ENCODE peak calls at places on chromosomes 5 and 9, in seven cellular contexts. L is neural crest cell, X is heart right ventricle, J is psoas muscle, Q is osteoblast, C is thyroid gland, G is cardiac fibroblast. B is an unnamed sample.

GRCh38 chr5:92580814-92581213 is 1000.2 kb downstream of the NR2F1-AS1 start:
- DNase-seq in L (no peak), X (no peak), J (no peak), Q (no peak), C (no peak), G (no peak), B (no peak)

GRCh38 chr5:40669606-40670005 is 10.1 kb upstream of the PTGER4 start:
- DNase-seq in L (no peak), X (no peak), J (no peak), Q (no peak), C (no peak), G (no peak), B (no peak)

GRCh38 chr5:81848368-81848767 is 97.5 kb upstream of the SSBP2 start:
- DNase-seq in L (no peak), X (no peak), J (no peak), Q (no peak), C (peak), G (peak), B (no peak)

GRCh38 chr5:120769291-120769872 is 305.3 kb downstream of the PRR16 start:
- DNase-seq in L (no peak), X (no peak), J (no peak), Q (no peak), C (no peak), G (peak), B (no peak)

GRCh38 chr9:114694146-114694545 is 12.2 kb upstream of the TEX48 start:
- DNase-seq in L (no peak), X (no peak), J (no peak), Q (no peak), C (no peak), G (no peak), B (no peak)

GRCh38 chr5:111530298-111530740 is 18.0 kb upstream of the STARD4 start:
- DNase-seq in L (no peak), X (peak), J (peak), Q (peak), C (peak), G (peak), B (no peak)

GRCh38 chr5:99911971-99912370 is 623.2 kb upstream of the FAM174A start:
- DNase-seq in L (no peak), X (no peak), J (no peak), Q (no peak), C (no peak), G (no peak), B (no peak)

GRCh38 chr9:123157216-123157615 is 111.2 kb downstream of the STRBP start:
- DNase-seq in L (no peak), X (no peak), J (no peak), Q (no peak), C (no peak), G (peak), B (no peak)

GRCh38 chr9:136808075-136808780 is 480 bp downstream of the RABL6 start:
- DNase-seq in L (no peak), X (no peak), J (no peak), Q (peak), C (no peak), G (no peak), B (no peak)

GRCh38 chr9:127982912-127983311 is 2.1 kb upstream of the EEIG1 start:
- DNase-seq in L (no peak), X (no peak), J (no peak), Q (peak), C (no peak), G (no peak), B (no peak)

GRCh38 chr9:83296123-83296522 is 233.2 kb upstream of the RASEF start:
- DNase-seq in L (no peak), X (no peak), J (no peak), Q (no peak), C (no peak), G (no peak), B (no peak)

GRCh38 chr9:2859776-2860379 is 16.0 kb upstream of the PUM3 start:
- DNase-seq in L (peak), X (peak), J (peak), Q (peak), C (peak), G (peak), B (peak)
- TF ChIP-seq CTCF in L (peak), X (peak), J (peak), Q (peak), C (peak), G (peak), B (peak)

GRCh38 chr9:124882221-124882620 is 20.3 kb downstream of the ARPC5L start:
- DNase-seq in L (no peak), X (no peak), J (no peak), Q (peak), C (no peak), G (no peak), B (no peak)

GRCh38 chr9:124878518-124878917 is 16.6 kb downstream of the ARPC5L start:
- DNase-seq in L (no peak), X (no peak), J (no peak), Q (peak), C (no peak), G (no peak), B (no peak)

GRCh38 chr9:124881138-124881743 is 19.3 kb downstream of the ARPC5L start:
- DNase-seq in L (no peak), X (no peak), J (no peak), Q (peak), C (no peak), G (no peak), B (no peak)

GRCh38 chr9:124879226-124879625 is 17.3 kb downstream of the ARPC5L start:
- DNase-seq in L (no peak), X (no peak), J (no peak), Q (no peak), C (no peak), G (no peak), B (no peak)

DNA sequence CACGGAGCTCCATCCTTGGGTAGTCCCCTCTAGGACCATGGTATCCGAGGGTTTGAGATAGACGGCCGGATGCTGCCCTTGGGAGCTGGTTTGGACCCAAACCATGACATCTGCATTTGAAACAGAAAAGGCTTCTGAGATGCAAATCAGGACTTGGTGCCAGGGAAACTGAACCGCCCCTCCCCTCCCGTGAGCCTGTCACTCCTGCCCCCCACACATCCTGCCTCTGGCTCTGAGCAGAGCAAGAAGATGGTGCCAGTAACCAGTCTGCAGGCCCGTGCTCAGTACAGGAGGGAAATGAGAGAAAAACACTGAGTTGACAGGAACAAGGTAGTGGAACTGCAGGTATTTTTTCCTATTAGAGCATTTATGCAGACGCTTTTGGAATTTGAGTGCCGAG is 18.6 kb downstream of the ARPC5L start:
- DNase-seq in L (no peak), X (no peak), J (no peak), Q (peak), C (no peak), G (no peak), B (no peak)
- TF ChIP-seq CTCF in L (no peak), X (no peak), J (no peak), Q (no peak), C (no peak), G (no peak), B (no peak)

GRCh38 chr9:76200730-76201129 is 193.5 kb downstream of the RFK start:
- DNase-seq in L (no peak), X (no peak), J (no peak), Q (no peak), C (peak), G (no peak), B (no peak)

GRCh38 chr9:76200315-76200714 is 193.9 kb downstream of the RFK start:
- DNase-seq in L (no peak), X (no peak), J (no peak), Q (no peak), C (no peak), G (peak), B (no peak)

GRCh38 chr9:76194896-76195295 is 199.3 kb downstream of the RFK start:
- DNase-seq in L (no peak), X (no peak), J (no peak), Q (no peak), C (no peak), G (peak), B (no peak)

GRCh38 chr9:76203373-76203772 is 190.9 kb downstream of the RFK start:
- DNase-seq in L (no peak), X (no peak), J (no peak), Q (no peak), C (peak), G (no peak), B (no peak)

DNA sequence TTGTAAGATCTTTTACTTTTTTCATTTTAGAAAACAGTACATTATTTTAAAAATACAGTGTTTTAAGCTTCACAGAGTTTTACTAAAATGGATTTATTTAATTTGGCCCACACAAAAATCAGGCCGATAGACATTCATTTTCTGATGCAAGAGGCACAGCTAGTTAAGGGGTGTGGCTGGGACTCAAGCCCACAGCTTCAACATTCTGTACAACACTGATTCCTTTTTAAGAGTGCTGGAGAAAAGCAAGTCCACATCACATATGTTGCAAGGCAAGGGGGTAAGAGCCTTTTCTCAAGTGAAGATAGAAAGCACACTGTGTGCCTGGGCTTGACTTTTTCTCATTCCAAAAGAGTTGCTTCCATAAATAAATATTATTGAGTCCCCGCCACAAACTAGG is 195.9 kb downstream of the RFK start:
- DNase-seq in L (no peak), X (no peak), J (no peak), Q (no peak), C (no peak), G (peak), B (no peak)
- TF ChIP-seq CTCF in L (no peak), X (no peak), J (no peak), Q (no peak), C (no peak), G (no peak), B (no peak)

GRCh38 chr5:32270946-32271345 is 41.8 kb downstream of the MTMR12 start:
- DNase-seq in L (no peak), X (no peak), J (no peak), Q (no peak), C (peak), G (no peak), B (no peak)
- TF ChIP-seq CTCF in L (no peak), X (no peak), J (no peak), Q (no peak), C (no peak), G (no peak), B (no peak)

DNA sequence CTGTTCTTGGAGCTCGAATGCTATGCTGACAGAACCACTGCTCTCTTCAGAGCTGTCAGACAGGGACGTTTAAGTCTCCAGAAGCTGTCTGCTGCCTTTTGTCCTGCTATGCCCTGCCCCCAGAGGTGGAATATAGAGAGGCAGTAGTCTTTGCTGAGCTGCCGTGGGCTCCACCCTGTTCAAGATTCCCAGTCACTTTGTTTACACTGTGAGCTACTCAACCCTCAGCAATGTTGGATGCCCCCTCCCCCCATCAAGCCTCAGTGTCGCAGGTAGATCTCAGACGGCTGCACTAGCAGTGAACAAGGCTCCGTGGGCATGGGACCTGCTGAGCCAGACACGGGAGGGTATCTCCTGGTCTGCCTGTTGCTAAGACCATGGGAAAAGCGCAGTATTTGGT is 344.2 kb downstream of the TMEM161B start:
- DNase-seq in L (no peak), X (no peak), J (no peak), Q (no peak), C (no peak), G (no peak), B (no peak)
- TF ChIP-seq CTCF in L (no peak), X (no peak), J (no peak), Q (no peak), C (no peak), G (no peak), B (no peak)

DNA sequence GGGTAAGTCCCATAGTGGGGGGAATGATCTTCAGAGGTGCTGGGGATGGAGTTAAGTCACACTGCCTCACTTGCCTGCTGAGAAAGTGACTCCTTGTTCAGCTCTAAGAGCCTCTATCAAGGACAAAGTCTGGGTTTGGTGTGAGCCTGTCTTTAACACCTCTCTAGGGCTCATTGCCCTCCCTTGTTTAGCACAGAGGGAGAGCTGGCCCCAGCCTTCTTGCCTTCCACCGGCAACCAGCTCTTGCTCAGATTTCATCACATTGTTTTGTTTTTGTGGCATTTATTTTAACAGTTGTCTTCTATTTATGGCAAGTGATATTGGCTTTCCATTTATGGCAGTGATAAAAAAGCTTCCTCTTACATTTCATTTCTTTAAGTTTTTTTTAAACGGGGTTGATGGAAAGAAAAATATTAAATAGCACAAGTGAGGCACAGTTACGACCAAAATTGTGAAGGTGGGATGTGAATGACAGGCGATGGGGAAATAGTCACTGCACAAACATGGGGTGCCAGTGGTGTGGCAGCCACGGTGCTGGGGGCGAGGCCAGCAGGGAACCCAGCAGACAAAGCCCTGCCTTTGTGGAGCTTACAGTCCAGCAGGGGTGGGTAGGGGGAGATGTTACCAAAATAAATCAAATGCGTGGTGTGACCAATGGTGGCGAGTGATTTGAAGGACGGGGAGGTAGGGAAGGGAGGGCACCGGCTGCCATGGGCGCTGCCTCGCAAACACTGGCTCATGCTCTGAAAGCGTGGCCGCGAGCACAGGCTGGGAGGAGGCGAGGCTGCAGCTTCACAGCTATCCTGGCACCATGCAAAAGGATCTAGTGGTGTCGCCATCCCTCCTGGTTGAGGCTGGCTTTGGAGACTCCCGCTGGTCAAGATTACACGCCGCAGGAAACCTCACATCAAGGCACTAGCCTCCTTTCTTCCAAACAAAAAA is 21.2 kb upstream of the UNC5A start:
- DNase-seq in L (no peak), X (no peak), J (no peak), Q (peak), C (no peak), G (no peak), B (no peak)
- TF ChIP-seq CTCF in L (no peak), X (no peak), J (no peak), Q (no peak), C (no peak), G (no peak), B (no peak)

DNA sequence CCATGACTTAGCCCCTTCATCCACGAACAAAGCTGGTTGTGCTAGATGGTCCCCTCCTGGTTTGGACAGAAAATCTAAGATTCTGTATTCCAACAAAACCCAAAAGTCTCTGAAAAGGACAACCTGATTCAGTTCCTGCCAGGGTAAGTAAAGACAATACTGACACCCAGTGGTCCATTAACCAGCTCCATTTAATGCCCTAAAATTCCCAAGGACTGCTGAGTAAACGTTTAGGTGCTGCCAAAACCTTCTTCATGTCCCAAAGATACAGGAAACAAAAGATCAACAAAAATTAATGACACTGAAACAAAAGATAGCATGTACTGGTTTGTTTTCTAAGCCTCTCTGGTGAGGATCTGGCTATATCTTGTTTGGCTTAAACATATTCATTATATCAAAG is 25.3 kb upstream of the PPP1R2B start:
- DNase-seq in L (no peak), X (no peak), J (no peak), Q (peak), C (peak), G (peak), B (no peak)
- TF ChIP-seq CTCF in L (peak), X (peak), J (peak), Q (peak), C (no peak), G (no peak), B (peak)

B was measured in D721Med.